ENCODE peak calls at places on chromosome 1, in six cellular contexts. One of them, this sample, is unnamed.

GRCh38 chr1:110548381-110548780 is 29.4 kb upstream of the KCNA10 start:
- DNase-seq in AG08395: peak; percentile 25
- DNase-seq in head of caudate nucleus: peak; percentile 29
- DNase-seq in RPMI7951: no peak
- DNase-seq in foreskin fibroblast: no peak
- DNase-seq in activated effector memory CD4-positive, alpha-beta T cell treated with Interleukin-2 at 50 U/mL for 16 hours: no peak
- DNase-seq in this sample: no peak

GRCh38 chr1:104064391-104064790 is 314.7 kb downstream of the AMY1C start:
- DNase-seq in AG08395: no peak
- DNase-seq in head of caudate nucleus: no peak
- DNase-seq in RPMI7951: peak; percentile 0
- DNase-seq in foreskin fibroblast: no peak
- DNase-seq in activated effector memory CD4-positive, alpha-beta T cell treated with Interleukin-2 at 50 U/mL for 16 hours: no peak
- DNase-seq in this sample: peak; percentile 30

GRCh38 chr1:114510235-114511047 is 562 bp downstream of the TRIM33 start:
- DNase-seq in AG08395: peak; percentile 77
- DNase-seq in head of caudate nucleus: peak; percentile 46
- DNase-seq in RPMI7951: peak; percentile 61
- DNase-seq in foreskin fibroblast: peak; percentile 20
- DNase-seq in activated effector memory CD4-positive, alpha-beta T cell treated with Interleukin-2 at 50 U/mL for 16 hours: no peak
- DNase-seq in this sample: peak; percentile 68

GRCh38 chr1:206909167-206909882 is 12.1 kb downstream of the IL24 start:
- DNase-seq in AG08395: peak; percentile 20
- DNase-seq in head of caudate nucleus: peak; percentile 19
- DNase-seq in RPMI7951: no peak
- DNase-seq in foreskin fibroblast: no peak
- DNase-seq in activated effector memory CD4-positive, alpha-beta T cell treated with Interleukin-2 at 50 U/mL for 16 hours: peak; percentile 40
- DNase-seq in this sample: peak; percentile 54

GRCh38 chr1:248783367-248783766 is 27.8 kb upstream of the LYPD8 start:
- DNase-seq in AG08395: no peak
- DNase-seq in head of caudate nucleus: no peak
- DNase-seq in RPMI7951: no peak
- DNase-seq in foreskin fibroblast: no peak
- DNase-seq in activated effector memory CD4-positive, alpha-beta T cell treated with Interleukin-2 at 50 U/mL for 16 hours: no peak
- DNase-seq in this sample: no peak

GRCh38 chr1:184935919-184936798 is 38.1 kb downstream of the NIBAN1 start:
- DNase-seq in AG08395: no peak
- DNase-seq in head of caudate nucleus: no peak
- DNase-seq in RPMI7951: no peak
- DNase-seq in foreskin fibroblast: no peak
- DNase-seq in activated effector memory CD4-positive, alpha-beta T cell treated with Interleukin-2 at 50 U/mL for 16 hours: no peak
- DNase-seq in this sample: no peak

GRCh38 chr1:228270032-228270431 is 62.2 kb downstream of the OBSCN start:
- DNase-seq in AG08395: peak; percentile 25
- DNase-seq in head of caudate nucleus: no peak
- DNase-seq in RPMI7951: no peak
- DNase-seq in foreskin fibroblast: peak; percentile 67
- DNase-seq in activated effector memory CD4-positive, alpha-beta T cell treated with Interleukin-2 at 50 U/mL for 16 hours: no peak
- DNase-seq in this sample: no peak

GRCh38 chr1:200415693-200416593 is 6.1 kb upstream of the ZNF281 start:
- DNase-seq in AG08395: peak; percentile 87
- DNase-seq in head of caudate nucleus: no peak
- DNase-seq in RPMI7951: peak; percentile 90
- DNase-seq in foreskin fibroblast: peak; percentile 96
- DNase-seq in activated effector memory CD4-positive, alpha-beta T cell treated with Interleukin-2 at 50 U/mL for 16 hours: no peak
- DNase-seq in this sample: peak; percentile 75

GRCh38 chr1:78237364-78237916 is 191.7 kb downstream of the GIPC2 start:
- DNase-seq in AG08395: no peak
- DNase-seq in head of caudate nucleus: no peak
- DNase-seq in RPMI7951: no peak
- DNase-seq in foreskin fibroblast: no peak
- DNase-seq in activated effector memory CD4-positive, alpha-beta T cell treated with Interleukin-2 at 50 U/mL for 16 hours: no peak
- DNase-seq in this sample: no peak

GRCh38 chr1:92882817-92883216 is 51.0 kb downstream of the RPL5 start:
- DNase-seq in AG08395: no peak
- DNase-seq in head of caudate nucleus: no peak
- DNase-seq in RPMI7951: peak; percentile 76
- DNase-seq in foreskin fibroblast: no peak
- DNase-seq in activated effector memory CD4-positive, alpha-beta T cell treated with Interleukin-2 at 50 U/mL for 16 hours: peak; percentile 18
- DNase-seq in this sample: no peak

GRCh38 chr1:231590453-231591198 is 36.0 kb upstream of the DISC1 start:
- DNase-seq in AG08395: peak; percentile 63
- DNase-seq in head of caudate nucleus: peak; percentile 77
- DNase-seq in RPMI7951: peak; percentile 54
- DNase-seq in foreskin fibroblast: peak; percentile 67
- DNase-seq in activated effector memory CD4-positive, alpha-beta T cell treated with Interleukin-2 at 50 U/mL for 16 hours: no peak
- DNase-seq in this sample: peak; percentile 38

GRCh38 chr1:213273546-213273945 is 222.5 kb downstream of the RPS6KC1 start:
- DNase-seq in AG08395: peak; percentile 44
- DNase-seq in head of caudate nucleus: no peak
- DNase-seq in RPMI7951: no peak
- DNase-seq in foreskin fibroblast: no peak
- DNase-seq in activated effector memory CD4-positive, alpha-beta T cell treated with Interleukin-2 at 50 U/mL for 16 hours: no peak
- DNase-seq in this sample: no peak

GRCh38 chr1:212485895-212486590 is 53.3 kb downstream of the NENF start:
- DNase-seq in AG08395: peak; percentile 72
- DNase-seq in head of caudate nucleus: no peak
- DNase-seq in RPMI7951: peak; percentile 97
- DNase-seq in foreskin fibroblast: peak; percentile 62
- DNase-seq in activated effector memory CD4-positive, alpha-beta T cell treated with Interleukin-2 at 50 U/mL for 16 hours: no peak
- DNase-seq in this sample: peak; percentile 84

GRCh38 chr1:75991497-75992114 is 59.4 kb upstream of the ASB17 start:
- DNase-seq in AG08395: peak; percentile 75
- DNase-seq in head of caudate nucleus: peak; percentile 93
- DNase-seq in RPMI7951: peak; percentile 79
- DNase-seq in foreskin fibroblast: peak; percentile 63
- DNase-seq in activated effector memory CD4-positive, alpha-beta T cell treated with Interleukin-2 at 50 U/mL for 16 hours: peak; percentile 24
- DNase-seq in this sample: peak; percentile 37

GRCh38 chr1:232925421-232926202 is 24.8 kb upstream of the NTPCR start:
- DNase-seq in AG08395: peak; percentile 34
- DNase-seq in head of caudate nucleus: no peak
- DNase-seq in RPMI7951: no peak
- DNase-seq in foreskin fibroblast: no peak
- DNase-seq in activated effector memory CD4-positive, alpha-beta T cell treated with Interleukin-2 at 50 U/mL for 16 hours: no peak
- DNase-seq in this sample: no peak

This sample was measured in hepatic stellate cell.